ENCODE peak calls at places on chromosomes 1 and 21, in seven cellular contexts. N, A, J, Q, K, G and U are unnamed samples. For H3K36me3, the result is how much of the 10 kb centered on the place peaks cover.

GRCh38 chr21:35149698-35150097 is 100.6 kb upstream of the RUNX1 start:
- DNase-seq in N (no peak), A (no peak), J (no peak), Q (peak), K (no peak), G (no peak), U (no peak)

GRCh38 chr21:34243562-34243961 is 120.2 kb upstream of the KCNE2 start:
- DNase-seq in N (no peak), A (peak), J (peak), Q (peak), K (no peak), G (peak), U (no peak)

GRCh38 chr1:54045487-54045886 is 7.5 kb downstream of the TMEM59 start:
- DNase-seq in N (no peak), A (no peak), J (no peak), Q (no peak), K (no peak), G (no peak), U (no peak)

GRCh38 chr1:212606734-212607205 is 1.8 kb upstream of the ATF3 start:
- DNase-seq in N (peak), A (peak), J (peak), Q (peak), K (peak), G (no peak), U (no peak)

GRCh38 chr1:99751877-99752504 is 14.4 kb downstream of the FRRS1 start:
- DNase-seq in N (no peak), A (no peak), J (no peak), Q (no peak), K (no peak), G (no peak), U (no peak)

GRCh38 chr1:66553846-66554245 is 19.9 kb downstream of the SGIP1 start:
- DNase-seq in N (no peak), A (no peak), J (no peak), Q (peak), K (no peak), G (no peak), U (no peak)

GRCh38 chr1:183609313-183609712 is 19.1 kb upstream of the NCF2 start:
- DNase-seq in N (no peak), A (peak), J (peak), Q (peak), K (no peak), G (peak), U (peak)

GRCh38 chr1:76759950-76760349 is 107.3 kb upstream of the ST6GALNAC5 start:
- DNase-seq in N (no peak), A (no peak), J (peak), Q (peak), K (no peak), G (no peak), U (no peak)

GRCh38 chr21:34510148-34511142 is 1.6 kb downstream of the KCNE1 start:
- DNase-seq in N (no peak), A (peak), J (peak), Q (peak), K (peak), G (peak), U (peak)

GRCh38 chr21:23930565-23930964 is 1676.7 kb downstream of the MRPL39 start:
- DNase-seq in N (no peak), A (no peak), J (no peak), Q (no peak), K (no peak), G (no peak), U (no peak)

GRCh38 chr21:8990326-8991087 is 1530.9 kb upstream of the TPTE start:
- DNase-seq in N (no peak), A (no peak), J (no peak), Q (peak), K (peak), G (no peak), U (no peak)

GRCh38 chr21:41899431-41900202 is 20.5 kb upstream of the PRDM15 start:
- DNase-seq in N (no peak), A (no peak), J (no peak), Q (no peak), K (no peak), G (no peak), U (no peak)

GRCh38 chr1:197423006-197423405 is 155.0 kb downstream of the CRB1 start:
- DNase-seq in N (no peak), A (no peak), J (no peak), Q (no peak), K (no peak), G (no peak), U (no peak)

GRCh38 chr1:97258597-97258996 is 537.0 kb downstream of the PTBP2 start:
- DNase-seq in N (no peak), A (no peak), J (no peak), Q (no peak), K (no peak), G (no peak), U (no peak)

GRCh38 chr21:31383770-31384169 is 39.7 kb upstream of the TIAM1 start:
- DNase-seq in N (no peak), A (no peak), J (no peak), Q (no peak), K (no peak), G (no peak), U (no peak)

GRCh38 chr1:246705368-246705767 is 18.8 kb upstream of the SCCPDH start:
- DNase-seq in N (no peak), A (no peak), J (no peak), Q (peak), K (no peak), G (no peak), U (no peak)

GRCh38 chr1:11256299-11256698 is 6.1 kb downstream of the MTOR start:
- DNase-seq in N (no peak), A (no peak), J (no peak), Q (no peak), K (no peak), G (no peak), U (no peak)

GRCh38 chr1:25556791-25557476 is 13.5 kb downstream of the LDLRAP1 start:
- DNase-seq in N (no peak), A (no peak), J (peak), Q (peak), K (peak), G (no peak), U (no peak)

GRCh38 chr1:229557214-229557850 is 1.2 kb downstream of the ABCB10 start:
- DNase-seq in N (no peak), A (no peak), J (no peak), Q (peak), K (no peak), G (peak), U (no peak)

GRCh38 chr1:1432951-1433803 is 2.3 kb upstream of the VWA1 start:
- DNase-seq in N (no peak), A (peak), J (peak), Q (peak), K (peak), G (no peak), U (peak)

GRCh38 chr1:46724991-46725735 is 6.2 kb upstream of the EFCAB14 start:
- DNase-seq in N (peak), A (peak), J (peak), Q (peak), K (peak), G (peak), U (peak)

GRCh38 chr1:36493524-36493923 is 10.8 kb upstream of the CSF3R start:
- DNase-seq in N (no peak), A (no peak), J (no peak), Q (no peak), K (no peak), G (no peak), U (no peak)

GRCh38 chr1:155000475-155000724 is 2.2 kb upstream of the ZBTB7B start:
- DNase-seq in N (peak), A (no peak), J (peak), Q (no peak), K (no peak), G (no peak), U (no peak)

GRCh38 chr1:54949971-54950360 is 30.5 kb upstream of the TMEM61 start:
- DNase-seq in N (no peak), A (no peak), J (no peak), Q (no peak), K (no peak), G (no peak), U (no peak)

GRCh38 chr1:27296773-27297214 is 25.2 kb upstream of the TMEM222 start:
- DNase-seq in N (peak), A (peak), J (peak), Q (no peak), K (peak), G (peak), U (peak)

GRCh38 chr1:230760360-230760827 is 13.2 kb downstream of the CAPN9 start:
- DNase-seq in N (no peak), A (no peak), J (no peak), Q (no peak), K (no peak), G (peak), U (no peak)

GRCh38 chr1:32818804-32819541 is 1.5 kb downstream of the S100PBP start:
- DNase-seq in N (no peak), A (no peak), J (no peak), Q (no peak), K (no peak), G (peak), U (no peak)

GRCh38 chr1:203362561-203363055 is 11.7 kb upstream of the FMOD start:
- DNase-seq in N (no peak), A (no peak), J (no peak), Q (no peak), K (no peak), G (no peak), U (no peak)

GRCh38 chr1:41005876-41006275 is 15.6 kb downstream of the SLFNL1 start:
- DNase-seq in N (no peak), A (no peak), J (no peak), Q (no peak), K (no peak), G (no peak), U (no peak)

GRCh38 chr1:41013812-41014211 is 7.7 kb downstream of the SLFNL1 start:
- DNase-seq in N (no peak), A (no peak), J (no peak), Q (no peak), K (no peak), G (no peak), U (no peak)

GRCh38 chr1:41006942-41007865 is 14.3 kb downstream of the SLFNL1 start:
- DNase-seq in N (no peak), A (no peak), J (no peak), Q (peak), K (no peak), G (no peak), U (no peak)

GRCh38 chr1:41013024-41013423 is 8.5 kb downstream of the SLFNL1 start:
- DNase-seq in N (no peak), A (no peak), J (no peak), Q (no peak), K (no peak), G (no peak), U (no peak)

DNA sequence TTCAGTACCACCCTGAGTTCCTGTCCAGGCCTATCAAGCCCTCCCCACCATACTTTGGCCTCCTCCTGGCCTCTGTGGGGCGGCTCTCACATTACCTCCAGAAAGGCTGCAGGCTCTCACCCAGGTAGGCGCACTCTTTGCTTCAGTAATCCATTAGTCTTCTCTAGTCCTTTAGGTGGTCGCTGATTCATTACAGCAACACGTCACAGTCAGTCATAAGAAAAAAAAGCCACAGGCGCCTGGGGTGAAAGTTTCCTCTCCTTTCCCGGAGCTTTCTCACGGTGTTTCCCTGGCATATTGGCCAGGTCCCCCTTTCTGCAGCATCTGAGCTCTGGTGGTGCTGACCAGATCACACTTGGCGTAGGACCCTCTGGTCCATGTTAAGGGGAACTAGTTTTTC is 12.1 kb downstream of the SLFNL1 start:
- DNase-seq in N (no peak), A (no peak), J (no peak), Q (peak), K (no peak), G (no peak), U (no peak)
- H3K36me3 ChIP-seq in N (half or more), A (under half), J (half or more), Q (under half), K (under half), G (half or more), U (half or more)

GRCh38 chr1:19113362-19114092 is 96.5 kb downstream of the UBR4 start:
- DNase-seq in N (no peak), A (peak), J (no peak), Q (peak), K (no peak), G (peak), U (no peak)
- H3K36me3 ChIP-seq in N (half or more), A (under half), J (half or more), Q (half or more), K (under half), G (half or more), U (half or more)

DNA sequence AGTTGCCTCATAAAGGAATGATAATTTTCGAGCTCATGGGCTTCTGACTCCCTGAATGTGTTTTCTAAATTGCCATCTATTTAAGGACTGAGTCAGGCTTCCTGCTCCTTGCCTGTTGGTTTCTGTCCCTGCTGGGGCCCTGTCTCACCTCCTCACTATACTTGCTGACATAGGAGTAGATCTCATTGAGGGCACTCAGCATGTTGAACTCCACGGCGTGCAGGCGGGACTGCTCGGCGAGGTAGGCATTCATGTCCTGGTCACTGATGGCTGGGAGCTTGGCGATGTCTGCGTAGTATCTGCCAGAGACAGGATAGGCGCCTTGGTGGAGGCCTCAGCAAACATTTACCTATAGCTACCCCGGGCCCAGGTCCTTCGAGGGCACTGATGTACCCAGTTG is 116.9 kb upstream of the CD34 start:
- DNase-seq in N (no peak), A (no peak), J (no peak), Q (no peak), K (no peak), G (no peak), U (no peak)
- H3K36me3 ChIP-seq in N (under half), A (under half), J (half or more), Q (under half), K (under half), G (under half), U (under half)

GRCh38 chr1:220003015-220003414 is 43.3 kb downstream of the EPRS1 start:
- DNase-seq in N (no peak), A (no peak), J (no peak), Q (no peak), K (no peak), G (no peak), U (no peak)

GRCh38 chr1:220007438-220007837 is 38.9 kb downstream of the EPRS1 start:
- DNase-seq in N (no peak), A (no peak), J (no peak), Q (no peak), K (no peak), G (no peak), U (no peak)

GRCh38 chr1:220001095-220001501 is 45.2 kb downstream of the EPRS1 start:
- DNase-seq in N (no peak), A (no peak), J (no peak), Q (no peak), K (no peak), G (no peak), U (no peak)

GRCh38 chr1:220005489-220005888 is 40.8 kb downstream of the EPRS1 start:
- DNase-seq in N (no peak), A (no peak), J (no peak), Q (no peak), K (no peak), G (no peak), U (no peak)

GRCh38 chr1:220003585-220004299 is 42.6 kb downstream of the EPRS1 start:
- DNase-seq in N (no peak), A (no peak), J (no peak), Q (no peak), K (no peak), G (no peak), U (no peak)
- H3K36me3 ChIP-seq in N (under half), A (under half), J (half or more), Q (under half), K (under half), G (half or more), U (half or more)

GRCh38 chr1:206570529-206570928 is 41.7 kb downstream of the EIF2D start:
- DNase-seq in N (no peak), A (no peak), J (no peak), Q (no peak), K (no peak), G (no peak), U (no peak)

GRCh38 chr1:206568256-206568655 is 44.0 kb downstream of the EIF2D start:
- DNase-seq in N (no peak), A (no peak), J (no peak), Q (no peak), K (no peak), G (no peak), U (no peak)

GRCh38 chr1:206569548-206569947 is 42.7 kb downstream of the EIF2D start:
- DNase-seq in N (no peak), A (no peak), J (no peak), Q (no peak), K (no peak), G (no peak), U (no peak)

GRCh38 chr1:206566976-206567375 is 45.3 kb downstream of the EIF2D start:
- DNase-seq in N (no peak), A (no peak), J (no peak), Q (no peak), K (no peak), G (no peak), U (no peak)

GRCh38 chr1:206568779-206569352 is 43.4 kb downstream of the EIF2D start:
- DNase-seq in N (no peak), A (no peak), J (no peak), Q (no peak), K (no peak), G (no peak), U (no peak)
- H3K36me3 ChIP-seq in N (under half), A (under half), J (under half), Q (under half), K (under half), G (under half), U (under half)

DNA sequence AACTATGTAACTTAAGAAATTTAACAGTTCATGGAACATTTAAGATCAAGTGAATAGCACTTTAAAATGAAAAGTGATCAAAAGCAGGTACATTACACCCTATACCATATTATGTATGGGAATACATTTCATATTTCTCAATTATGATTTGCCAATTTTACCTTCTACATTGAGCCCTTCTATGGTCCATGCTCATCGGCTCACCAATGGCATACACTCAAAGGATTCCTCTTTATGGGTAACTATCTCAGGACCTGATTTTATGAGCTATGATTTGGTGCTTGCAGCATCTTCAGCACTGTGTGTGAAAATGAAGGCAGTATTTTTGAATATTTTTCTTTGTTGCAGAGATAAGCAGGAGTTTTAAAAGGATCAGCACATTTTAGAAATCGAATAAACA is 33.5 kb downstream of the FUBP1 start:
- DNase-seq in N (no peak), A (no peak), J (no peak), Q (no peak), K (no peak), G (no peak), U (no peak)
- H3K36me3 ChIP-seq in N (under half), A (half or more), J (half or more), Q (under half), K (under half), G (half or more), U (half or more)

DNA sequence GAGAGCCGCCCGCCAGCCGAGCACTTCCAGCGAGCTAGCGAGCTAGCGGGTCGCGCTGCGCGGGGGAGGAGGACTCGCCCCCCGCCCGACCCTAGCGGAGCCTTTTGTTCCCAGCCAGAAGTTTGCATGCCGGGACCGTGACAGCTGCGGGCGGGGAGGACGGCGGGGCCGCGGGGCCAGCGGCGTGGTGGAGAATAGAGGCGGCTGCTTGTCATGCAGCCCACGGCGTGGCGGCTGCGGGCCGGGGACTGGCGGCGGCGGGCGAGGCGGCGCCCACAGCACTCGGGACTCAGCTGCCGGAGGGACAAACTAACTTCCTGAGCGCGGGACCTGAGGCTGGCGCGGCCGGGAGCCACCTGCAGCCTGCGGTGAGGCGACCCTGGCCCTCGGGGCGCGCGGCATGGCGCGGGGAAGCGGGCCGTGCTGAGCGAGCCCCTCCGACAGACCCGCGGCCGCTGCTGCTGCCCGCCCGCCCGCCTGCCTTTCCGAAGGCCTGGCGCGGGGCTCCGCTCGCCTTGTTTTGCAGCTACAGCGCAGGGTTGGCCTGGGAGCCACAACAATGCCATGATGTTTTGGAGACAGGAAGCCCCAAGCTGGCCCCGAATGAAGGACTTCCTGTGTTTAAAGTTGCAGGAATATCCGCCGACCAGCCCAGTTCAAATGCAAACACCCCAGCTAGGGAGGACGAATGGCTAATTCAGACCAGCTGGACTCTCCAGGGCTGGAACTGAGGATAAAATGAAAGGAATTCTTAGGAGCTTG is 82.2 kb upstream of the BMP8A start:
- DNase-seq in N (no peak), A (peak), J (peak), Q (no peak), K (peak), G (no peak), U (peak)
- H3K36me3 ChIP-seq in N (under half), A (under half), J (under half), Q (under half), K (under half), G (under half), U (under half)

DNA sequence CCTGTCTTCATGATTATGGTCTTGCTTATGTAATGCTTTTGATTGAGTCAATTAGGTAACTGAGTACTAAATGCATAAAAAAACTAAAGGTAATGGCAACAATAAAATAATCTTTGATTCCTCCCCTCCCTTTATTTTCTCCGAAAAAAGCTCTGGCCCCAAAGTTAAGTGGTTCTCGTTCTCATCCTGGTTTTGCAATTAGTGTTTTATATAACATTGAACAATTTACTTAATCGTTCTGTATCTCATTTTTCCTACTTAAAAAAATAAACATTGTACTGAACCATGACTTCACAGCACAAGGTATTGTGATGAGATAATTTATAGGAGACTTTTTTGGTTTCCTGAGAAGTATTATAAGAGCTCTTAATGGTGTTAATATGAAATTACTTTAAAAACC is 11.3 kb downstream of the SLC22A15 start:
- DNase-seq in N (no peak), A (no peak), J (no peak), Q (no peak), K (no peak), G (no peak), U (no peak)
- H3K36me3 ChIP-seq in N (under half), A (under half), J (under half), Q (under half), K (under half), G (under half), U (under half)